ENCODE peak calls at places on chromosomes 3 and 15, in five cellular contexts. T, H, R, I and C are unnamed samples.

GRCh38 chr3:187040637-187041361 is 98.5 kb downstream of the RPL39L start:
- DNase-seq in T (peak; percentile 39), H (peak; percentile 68), R (no peak), I (peak; percentile 68), C (no peak)

GRCh38 chr15:46088486-46089437 is 453.9 kb downstream of the SQOR start:
- DNase-seq in T (peak; percentile 79), H (peak; percentile 2), R (no peak), I (no peak), C (no peak)

GRCh38 chr3:150319900-150320299 is 88.2 kb upstream of the TSC22D2 start:
- DNase-seq in T (peak; percentile 98), H (peak; percentile 95), R (no peak), I (peak; percentile 81), C (peak; percentile 89)

GRCh38 chr3:173501941-173502489 is 104.5 kb downstream of the NLGN1 start:
- DNase-seq in T (no peak), H (peak; percentile 57), R (no peak), I (no peak), C (no peak)

GRCh38 chr15:98976500-98976899 is 31.1 kb downstream of the PGPEP1L start:
- DNase-seq in T (no peak), H (no peak), R (no peak), I (no peak), C (peak; percentile 67)

GRCh38 chr15:38560456-38560926 is 4.1 kb downstream of the RASGRP1 start:
- DNase-seq in T (no peak), H (no peak), R (no peak), I (no peak), C (no peak)

GRCh38 chr15:81398910-81399551 is 25.0 kb upstream of the TMC3 start:
- DNase-seq in T (peak; percentile 38), H (peak; percentile 58), R (no peak), I (peak; percentile 45), C (no peak)

GRCh38 chr3:71185733-71186455 is 397.6 kb downstream of the FOXP1 start:
- DNase-seq in T (peak; percentile 35), H (peak; percentile 28), R (no peak), I (peak; percentile 31), C (peak; percentile 73)

GRCh38 chr3:4755566-4755965 is 223.7 kb upstream of the BHLHE40 start:
- DNase-seq in T (no peak), H (no peak), R (no peak), I (no peak), C (no peak)

GRCh38 chr3:64443553-64444331 is 218.5 kb upstream of the PRICKLE2 start:
- DNase-seq in T (no peak), H (peak; percentile 89), R (no peak), I (peak; percentile 53), C (peak; percentile 92)

GRCh38 chr15:69305204-69305931 is 6.7 kb downstream of the PAQR5 start:
- DNase-seq in T (peak; percentile 90), H (peak; percentile 95), R (no peak), I (peak; percentile 60), C (peak; percentile 95)

GRCh38 chr15:78322724-78323395 is 17.3 kb upstream of the CRABP1 start:
- DNase-seq in T (no peak), H (no peak), R (no peak), I (no peak), C (peak; percentile 3)

GRCh38 chr15:70362350-70362749 is 264.6 kb upstream of the TLE3 start:
- DNase-seq in T (no peak), H (no peak), R (no peak), I (no peak), C (no peak)

GRCh38 chr15:91049378-91050127 is 27.2 kb upstream of the VPS33B start:
- DNase-seq in T (peak; percentile 74), H (peak; percentile 70), R (peak; percentile 36), I (peak; percentile 73), C (peak; percentile 76)

GRCh38 chr3:194135806-194136518 is at the start of gene HES1:
- DNase-seq in T (peak; percentile 99), H (peak; percentile 98), R (peak; percentile 96), I (peak; percentile 99), C (peak; percentile 100)

GRCh38 chr3:175338775-175339535 is 479.8 kb downstream of the NAALADL2 start:
- DNase-seq in T (peak; percentile 74), H (peak; percentile 89), R (no peak), I (peak; percentile 16), C (peak; percentile 65)

GRCh38 chr3:190306513-190307163 is 15.6 kb downstream of the CLDN1 start:
- DNase-seq in T (peak; percentile 66), H (peak; percentile 27), R (no peak), I (peak; percentile 64), C (no peak)

GRCh38 chr3:152497457-152497856 is 228.7 kb downstream of the MBNL1 start:
- DNase-seq in T (no peak), H (peak; percentile 66), R (no peak), I (no peak), C (peak; percentile 71)

GRCh38 chr3:157786618-157787017 is 283.4 kb upstream of the VEPH1 start:
- DNase-seq in T (peak; percentile 53), H (peak; percentile 79), R (no peak), I (no peak), C (peak; percentile 4)
- H2AFZ ChIP-seq in T (no peak overlapping the region), H (no peak overlapping the region), R (no peak overlapping the region), I (no peak overlapping the region), C (no peak overlapping the region)

GRCh38 chr15:55789066-55789660 is 46.2 kb upstream of the PRTG start:
- DNase-seq in T (peak; percentile 37), H (peak; percentile 30), R (no peak), I (no peak), C (no peak)
- H2AFZ ChIP-seq in T (no peak overlapping the region), H (no peak overlapping the region), R (no peak overlapping the region), I (no peak overlapping the region), C (no peak overlapping the region)

GRCh38 chr3:56839784-56840724 is 38.3 kb upstream of the ARHGEF3 start:
- DNase-seq in T (peak; percentile 92), H (peak; percentile 90), R (no peak), I (peak; percentile 38), C (no peak)
- H2AFZ ChIP-seq in T (peak overlapping the region; percentile 34), H (peak overlapping the region; percentile 50), R (peak overlapping the region; percentile 10), I (no peak overlapping the region), C (no peak overlapping the region)

DNA sequence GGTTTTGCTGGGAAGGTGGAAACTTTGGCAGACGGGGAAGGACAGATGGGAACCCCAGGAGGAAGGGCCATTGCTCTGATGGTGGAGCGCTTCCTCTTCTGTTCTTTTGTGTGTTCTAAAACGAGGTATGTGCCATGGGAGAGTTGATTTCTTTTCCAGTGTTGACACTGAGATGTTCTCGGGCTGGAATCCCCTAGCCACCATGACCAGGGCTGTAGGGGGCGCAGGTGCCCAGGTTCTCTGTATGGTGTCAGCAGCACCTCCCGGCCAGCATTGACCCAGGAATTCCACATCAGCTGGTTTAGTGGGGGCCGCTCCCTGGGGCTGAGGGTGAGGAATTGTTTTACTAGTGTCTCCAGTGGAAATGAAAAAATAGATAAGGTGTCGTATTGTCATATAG is 34.3 kb upstream of the ACAD9 start:
- DNase-seq in T (no peak), H (no peak), R (no peak), I (no peak), C (no peak)
- H2AFZ ChIP-seq in T (no peak overlapping the region), H (peak overlapping the region; percentile 90), R (peak overlapping the region; percentile 72), I (peak overlapping the region; percentile 97), C (peak overlapping the region; percentile 93)

GRCh38 chr3:126354776-126355175 is 2.4 kb downstream of the KLF15 start:
- DNase-seq in T (no peak), H (no peak), R (no peak), I (no peak), C (peak; percentile 75)

GRCh38 chr3:126353694-126354321 is 3.4 kb downstream of the KLF15 start:
- DNase-seq in T (no peak), H (no peak), R (no peak), I (no peak), C (peak; percentile 81)

GRCh38 chr3:126355777-126356372 is 1.3 kb downstream of the KLF15 start:
- DNase-seq in T (no peak), H (peak; percentile 70), R (peak; percentile 77), I (peak; percentile 93), C (peak; percentile 98)

GRCh38 chr3:126356373-126357298 is 572 bp downstream of the KLF15 start:
- DNase-seq in T (no peak), H (peak; percentile 49), R (peak; percentile 24), I (peak; percentile 44), C (peak; percentile 93)

DNA sequence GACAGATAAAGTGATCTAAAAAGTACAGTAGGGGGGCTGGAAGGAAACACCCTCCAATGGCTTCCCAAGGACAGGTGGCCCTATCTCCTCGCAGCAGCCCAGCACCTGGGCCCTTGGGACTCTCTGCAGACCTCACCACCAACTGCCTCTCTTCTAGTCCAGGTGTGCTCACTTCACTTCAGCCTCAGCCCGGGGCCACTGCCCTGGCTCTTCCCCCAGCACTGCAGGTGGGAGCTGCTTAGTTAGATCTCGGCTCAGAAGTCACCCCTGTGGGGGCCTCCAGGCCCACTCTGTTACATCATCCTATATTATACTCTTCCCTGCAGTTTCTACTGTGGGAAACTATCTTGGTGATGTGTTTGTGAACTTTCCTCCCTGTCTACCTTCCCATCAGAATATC is 2.0 kb downstream of the KLF15 start:
- DNase-seq in T (no peak), H (no peak), R (no peak), I (no peak), C (peak; percentile 91)
- H2AFZ ChIP-seq in T (no peak overlapping the region), H (peak overlapping the region; percentile 84), R (peak overlapping the region; percentile 90), I (no peak overlapping the region), C (no peak overlapping the region)

DNA sequence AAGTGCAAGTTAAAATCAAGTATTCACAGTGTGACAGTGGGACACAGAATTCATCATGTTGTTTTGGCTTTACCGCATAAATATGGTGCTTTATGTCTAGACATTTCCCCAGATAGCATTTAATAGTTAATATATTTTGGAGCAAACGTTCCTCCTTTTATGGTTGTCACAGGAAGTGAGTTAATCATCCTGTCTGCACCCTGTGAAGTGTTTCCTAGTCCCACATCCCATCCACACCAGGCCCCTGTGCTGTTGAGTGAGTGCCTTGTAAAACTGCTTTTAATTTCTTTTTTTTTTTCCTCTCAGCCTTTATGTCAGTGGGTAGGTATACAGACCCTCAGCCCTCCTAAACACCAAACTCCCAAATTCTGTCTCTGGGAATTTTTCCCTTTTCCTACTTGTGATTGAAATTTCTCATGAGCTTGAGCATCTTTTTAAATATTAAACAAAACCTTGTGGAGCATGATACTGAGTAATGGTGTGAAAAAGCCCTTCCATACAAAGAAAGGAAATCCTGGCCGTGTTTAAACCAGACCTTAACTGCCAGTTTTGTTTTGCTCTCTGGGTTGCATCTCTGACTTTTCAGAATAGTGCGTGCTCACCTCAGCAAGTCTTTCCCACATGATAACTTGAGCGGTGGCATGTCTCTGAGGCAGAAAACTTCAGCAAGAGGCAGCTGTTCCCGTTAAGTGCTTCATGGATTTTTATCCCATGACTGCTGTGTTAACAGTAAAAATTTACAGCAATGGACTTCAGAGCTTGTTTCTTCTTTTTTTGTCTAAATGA is 393.5 kb downstream of the FEZF2 start:
- DNase-seq in T (no peak), H (peak; percentile 28), R (no peak), I (no peak), C (no peak)
- H2AFZ ChIP-seq in T (no peak overlapping the region), H (no peak overlapping the region), R (peak overlapping the region; percentile 18), I (no peak overlapping the region), C (no peak overlapping the region)

GRCh38 chr15:58138106-58138505 is at the start of gene AQP9:
- DNase-seq in T (no peak), H (peak; percentile 40), R (no peak), I (no peak), C (no peak)

GRCh38 chr15:58142827-58143226 is 4.6 kb downstream of the AQP9 start:
- DNase-seq in T (no peak), H (no peak), R (no peak), I (no peak), C (no peak)

GRCh38 chr15:58137686-58138085 is 495 bp upstream of the AQP9 start:
- DNase-seq in T (no peak), H (no peak), R (no peak), I (no peak), C (no peak)

GRCh38 chr15:58141894-58142293 is 3.7 kb downstream of the AQP9 start:
- DNase-seq in T (no peak), H (no peak), R (no peak), I (no peak), C (no peak)

GRCh38 chr15:58139631-58140522 is 1.7 kb downstream of the AQP9 start:
- DNase-seq in T (no peak), H (peak; percentile 79), R (no peak), I (no peak), C (no peak)
- H2AFZ ChIP-seq in T (no peak overlapping the region), H (peak overlapping the region; percentile 49), R (no peak overlapping the region), I (no peak overlapping the region), C (no peak overlapping the region)